ENCODE peak calls at places on chromosomes 1 and 21, in six cellular contexts. J is NCI-H1092 treated with DMSO at 0.1 percent for 48 hours; B is Kasumi-1; Q is stimulated activated CD4-positive, alpha-beta T cell treated with anti-CD3 and anti-CD28 coated beads, TNF-alpha, amount 100 ng/mL, for 24 hours; G is MM.1S; N is Karpas-422. I is an unnamed sample.
A peak's percentile ranks its signal among the peaks of the same experiment; 100 is the strongest.

GRCh38 chr1:211194826-211195225 is 60.9 kb upstream of the KCNH1 start:
- DNase-seq in B (no peak), N (no peak), J (no peak), Q (no peak), G (no peak), I (no peak)

GRCh38 chr1:3077561-3077960 is 8.6 kb downstream of the PRDM16 start:
- DNase-seq in N (no peak), Q (no peak), G (no peak), J (no peak), B (no peak), I (no peak)

GRCh38 chr1:82628887-82629286 is 828.2 kb downstream of the ADGRL2 start:
- DNase-seq in G (no peak), Q (no peak), J (no peak), B (no peak), N (no peak), I (no peak)

GRCh38 chr1:50266509-50266908 is 156.7 kb downstream of the DMRTA2 start:
- DNase-seq in N (no peak), J (no peak), B (no peak), G (no peak), Q (no peak), I (peak; percentile 63)

GRCh38 chr1:13732971-13733667 is 33.1 kb downstream of the PRDM2 start:
- DNase-seq in N (no peak), G (no peak), Q (no peak), J (no peak), B (peak; percentile 56), I (no peak)

GRCh38 chr1:221117548-221117951 is 238.3 kb downstream of the HLX start:
- DNase-seq in J (peak; percentile 21), B (no peak), Q (no peak), G (no peak), N (no peak), I (peak; percentile 86)

GRCh38 chr1:233253231-233254038 is 42.1 kb downstream of the PCNX2 start:
- DNase-seq in Q (no peak), N (no peak), B (no peak), J (no peak), G (no peak), I (no peak)

GRCh38 chr1:16349847-16350406 is 2.4 kb downstream of the FBXO42 start:
- DNase-seq in B (no peak), N (no peak), G (no peak), Q (no peak), J (no peak), I (no peak)

GRCh38 chr1:183635112-183635605 is 424 bp downstream of the ARPC5 start:
- DNase-seq in G (peak; percentile 42), N (peak; percentile 61), Q (no peak), J (peak; percentile 49), B (no peak), I (no peak)

GRCh38 chr1:67336783-67337182 is 29.1 kb downstream of the IL12RB2 start:
- DNase-seq in B (no peak), Q (no peak), G (no peak), N (no peak), J (no peak), I (no peak)

GRCh38 chr21:41328660-41329300 is 12.2 kb downstream of the FAM3B start:
- DNase-seq in B (no peak), Q (no peak), G (no peak), J (no peak), N (no peak), I (no peak)

GRCh38 chr1:157580179-157580827 is 17.6 kb downstream of the FCRL4 start:
- DNase-seq in B (peak; percentile 61), J (peak; percentile 60), G (peak; percentile 92), Q (no peak), N (peak; percentile 93), I (peak; percentile 55)

GRCh38 chr1:182563095-182563494 is 26.0 kb downstream of the RNASEL start:
- DNase-seq in Q (no peak), N (no peak), J (no peak), B (no peak), G (no peak), I (peak; percentile 17)

GRCh38 chr1:33436557-33437296 is 5.8 kb upstream of the PHC2 start:
- DNase-seq in J (no peak), Q (no peak), G (no peak), N (no peak), B (no peak), I (no peak)

GRCh38 chr1:246497331-246497915 is 9.7 kb downstream of the SMYD3 start:
- DNase-seq in N (peak; percentile 93), J (peak; percentile 60), G (peak; percentile 85), B (peak; percentile 89), Q (no peak), I (peak; percentile 77)

GRCh38 chr1:31409946-31410858 is 2.8 kb upstream of the SERINC2 start:
- DNase-seq in J (no peak), B (no peak), N (no peak), Q (no peak), G (no peak), I (no peak)

GRCh38 chr1:22794691-22795090 is 84.1 kb downstream of the EPHB2 start:
- DNase-seq in J (no peak), N (no peak), G (no peak), Q (no peak), B (no peak), I (peak; percentile 18)

GRCh38 chr1:204353213-204353910 is 6.4 kb downstream of the PLEKHA6 start:
- DNase-seq in Q (no peak), N (no peak), J (no peak), B (no peak), G (no peak), I (no peak)